ENCODE peak calls at places on chromosomes 12 and 14, in four cellular contexts. F, N, A and C are unnamed samples.

GRCh38 chr12:5498081-5498480 is 66.2 kb downstream of the NTF3 start:
- DNase-seq in A (peak), N (no peak), F (no peak), C (no peak)

GRCh38 chr12:550473-551260 is 90.9 kb downstream of the B4GALNT3 start:
- DNase-seq in F (no peak), N (no peak), A (no peak), C (no peak)

GRCh38 chr12:64172143-64172970 is 49.7 kb downstream of the KICS2 start:
- DNase-seq in N (no peak), F (peak), A (no peak), C (no peak)

GRCh38 chr14:104851896-104852663 is 13.0 kb upstream of the CEP170B start:
- DNase-seq in A (no peak), N (no peak), F (no peak), C (peak)

GRCh38 chr14:100529561-100530031 is 57.6 kb downstream of the BEGAIN start:
- DNase-seq in A (no peak), F (no peak), N (no peak), C (peak)

GRCh38 chr12:81332054-81332453 is 254.2 kb downstream of the ACSS3 start:
- DNase-seq in N (no peak), F (no peak), A (no peak), C (no peak)

GRCh38 chr12:10389941-10390340 is at the start of gene KLRK1:
- DNase-seq in N (no peak), F (no peak), A (no peak), C (no peak)

GRCh38 chr14:104099096-104100041 is 13.9 kb downstream of the ASPG start:
- DNase-seq in F (no peak), A (no peak), N (no peak), C (no peak)

GRCh38 chr12:51531982-51532497 is 59.0 kb upstream of the SCN8A start:
- DNase-seq in A (peak), F (peak), N (peak), C (peak)

GRCh38 chr12:110135012-110135411 is 10.9 kb downstream of the IFT81 start:
- DNase-seq in N (no peak), A (peak), F (no peak), C (no peak)

GRCh38 chr12:124551268-124552144 is 15.9 kb downstream of the NCOR2 start:
- DNase-seq in A (peak), N (no peak), F (peak), C (peak)

GRCh38 chr12:14958361-14959125 is 2.9 kb downstream of the ARHGDIB start:
- DNase-seq in A (no peak), F (no peak), N (no peak), C (no peak)

DNA sequence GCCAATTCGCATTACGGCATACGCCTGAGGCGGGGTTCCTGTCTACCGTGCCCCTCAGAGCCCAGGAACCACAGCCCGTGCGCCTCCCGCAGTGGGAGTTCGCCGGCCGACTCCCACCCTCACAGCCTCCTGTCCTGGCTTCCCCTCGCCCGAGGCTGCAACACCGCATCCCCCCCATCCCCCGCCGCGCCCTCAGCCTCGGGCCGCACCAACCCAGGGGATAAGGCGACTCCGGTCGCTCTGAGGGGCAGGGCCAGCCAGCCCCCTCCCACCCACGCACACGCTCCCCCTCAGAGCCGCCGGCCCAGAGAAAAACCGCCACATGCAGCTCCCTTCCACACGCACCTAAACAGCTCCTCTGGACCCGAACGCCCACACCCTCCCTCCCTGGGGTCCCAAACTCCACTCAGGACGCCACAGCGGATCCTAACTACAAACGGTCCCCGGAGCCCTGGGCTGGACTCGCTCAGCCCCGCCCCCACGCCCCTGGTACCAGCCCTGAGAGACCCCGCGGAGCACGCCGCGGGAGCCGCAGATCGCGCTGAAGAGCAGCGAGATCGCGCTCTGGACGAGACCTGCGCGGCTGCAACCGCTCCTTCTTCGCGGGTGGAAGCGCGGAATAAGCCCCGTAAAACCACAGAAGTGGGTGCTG is at the start of gene C14orf39:
- DNase-seq in N (peak), F (peak), A (peak), C (peak)
- H2BK15ac ChIP-seq in N (no peak), F (no peak), A (no peak), C (no peak)

DNA sequence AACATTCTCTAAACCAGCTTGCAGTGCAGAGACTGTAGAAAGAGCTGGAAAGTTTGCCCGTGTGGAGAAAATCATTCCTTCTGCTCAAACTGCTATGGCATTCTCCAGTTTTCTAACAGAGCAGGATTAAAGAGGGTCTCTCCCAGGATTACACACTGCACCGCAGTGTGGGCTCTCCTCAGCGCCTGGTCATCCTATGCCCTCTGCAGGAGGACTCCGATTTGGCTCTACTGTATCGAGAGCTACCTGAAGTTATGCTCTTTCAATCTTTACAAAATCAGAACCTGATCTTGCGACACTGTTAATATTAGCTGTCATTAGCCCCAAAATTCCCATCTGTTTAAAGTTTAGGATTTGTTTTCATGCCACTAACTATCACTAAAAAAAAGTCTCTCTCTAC is 33.0 kb downstream of the BHLHE41 start:
- DNase-seq in F (peak), N (no peak), A (no peak), C (peak)
- H3K56ac ChIP-seq in F (no peak), N (no peak), A (no peak), C (no peak)

GRCh38 chr12:132593071-132593470 is 17.3 kb downstream of the LRCOL1 start:
- DNase-seq in A (no peak), N (no peak), F (no peak), C (no peak)

GRCh38 chr12:132592261-132592970 is 18.0 kb downstream of the LRCOL1 start:
- DNase-seq in N (no peak), F (no peak), A (no peak), C (no peak)

GRCh38 chr12:132593521-132593920 is 16.9 kb downstream of the LRCOL1 start:
- DNase-seq in A (no peak), F (no peak), N (no peak), C (no peak)

GRCh38 chr12:132589856-132590255 is 20.5 kb downstream of the LRCOL1 start:
- DNase-seq in F (no peak), N (no peak), A (no peak), C (no peak)

GRCh38 chr12:132591107-132591935 is 19.1 kb downstream of the LRCOL1 start:
- DNase-seq in N (no peak), A (no peak), F (no peak), C (no peak)
- H2BK15ac ChIP-seq in N (no peak), A (no peak), F (no peak), C (no peak)

GRCh38 chr12:48973531-48973930 is 2.0 kb upstream of the WNT10B start:
- DNase-seq in A (no peak), N (no peak), F (no peak), C (no peak)
- H3K56ac ChIP-seq in A (no peak), N (no peak), F (no peak), C (no peak)

GRCh38 chr12:27013606-27014084 is 539 bp downstream of the TM7SF3 start:
- DNase-seq in F (no peak), A (peak), N (no peak), C (no peak)

GRCh38 chr12:27014859-27015729 is 910 bp upstream of the TM7SF3 start:
- DNase-seq in N (no peak), F (peak), A (no peak), C (no peak)

GRCh38 chr12:27015730-27016076 is 1.5 kb upstream of the TM7SF3 start:
- DNase-seq in F (peak), A (peak), N (no peak), C (no peak)

GRCh38 chr12:27012982-27013255 is 1.3 kb downstream of the TM7SF3 start:
- DNase-seq in N (no peak), A (no peak), F (no peak), C (no peak)

GRCh38 chr12:27014085-27014858 is at the start of gene TM7SF3:
- DNase-seq in A (peak), N (peak), F (peak), C (peak)
- H2BK15ac ChIP-seq in A (peak), N (peak), F (no peak), C (no peak)

GRCh38 chr14:94748667-94749347 is 21.1 kb downstream of the GSC start:
- DNase-seq in N (peak), A (no peak), F (peak), C (peak)
- H3K56ac ChIP-seq in N (no peak), A (no peak), F (no peak), C (no peak)

GRCh38 chr12:113665457-113665856 is 193.8 kb upstream of the LHX5 start:
- DNase-seq in N (no peak), F (no peak), A (no peak), C (no peak)
- H2BK15ac ChIP-seq in N (peak), F (no peak), A (no peak), C (no peak)

DNA sequence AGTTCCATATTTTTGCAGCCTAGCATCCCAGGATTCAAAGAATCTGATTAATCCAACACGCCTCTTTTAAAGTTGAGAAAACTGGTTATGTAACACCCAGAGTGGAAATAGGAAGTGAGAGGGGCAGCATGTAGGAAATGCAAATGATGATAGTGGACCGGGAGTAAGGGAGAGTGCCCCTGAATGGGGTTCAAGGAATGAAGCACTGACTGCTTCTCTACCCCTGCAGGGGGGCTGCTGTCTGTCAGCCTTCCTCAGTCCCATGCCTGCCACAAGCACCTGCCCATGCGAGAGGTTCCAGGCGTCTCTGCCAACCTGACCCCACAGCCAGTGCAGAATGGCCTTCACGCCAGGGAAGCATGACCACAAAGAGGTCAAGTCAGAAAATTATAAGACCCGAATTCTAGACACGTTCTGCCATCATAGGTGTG is 126.5 kb upstream of the CCND2 start:
- DNase-seq in F (no peak), A (no peak), N (no peak), C (no peak)
- H3K56ac ChIP-seq in F (no peak), A (no peak), N (no peak), C (no peak)

DNA sequence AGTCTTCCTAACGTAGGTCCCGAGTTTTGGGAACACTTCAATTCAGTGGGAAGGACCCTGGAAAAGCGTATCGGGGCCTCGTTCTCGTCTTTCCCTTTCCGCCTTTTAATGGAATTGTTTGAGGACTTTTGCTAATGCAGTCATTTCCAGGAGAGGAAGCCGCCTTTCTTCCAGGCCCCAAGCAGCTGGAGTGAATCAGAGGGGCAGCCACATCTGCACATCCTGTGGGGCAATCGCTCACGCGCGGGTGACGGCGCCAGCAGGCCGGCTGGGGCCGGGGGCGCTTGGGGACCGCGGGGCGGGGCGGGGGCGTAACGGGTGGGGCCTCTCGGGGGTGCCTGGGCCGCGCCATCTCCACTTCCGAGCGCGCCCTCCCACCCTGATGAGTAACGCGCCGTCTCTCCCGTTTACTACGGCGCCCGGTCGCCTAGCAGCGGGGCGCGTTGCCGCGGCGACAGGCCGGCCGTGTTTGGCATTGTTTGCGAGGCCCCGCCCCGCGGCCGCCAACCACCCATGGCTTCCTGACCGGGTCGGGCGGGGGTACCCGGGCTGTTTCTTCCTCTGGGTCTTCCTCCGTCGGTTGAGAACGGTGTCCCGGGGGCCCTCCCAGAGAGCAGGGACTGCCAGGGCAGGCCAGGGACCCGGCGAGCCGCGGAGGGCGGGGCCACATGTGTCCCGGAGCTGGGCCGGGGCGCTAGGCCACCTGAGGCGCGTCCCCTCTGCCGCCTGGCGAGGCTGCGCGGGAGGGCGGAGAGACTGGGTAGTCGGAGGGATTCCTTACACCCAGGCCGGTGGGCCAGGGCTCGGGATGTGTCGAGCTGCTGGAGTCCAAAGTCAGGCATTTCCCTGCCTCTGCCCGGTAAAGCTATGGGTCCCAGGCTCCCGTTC is 2.3 kb downstream of the GSG1 start:
- DNase-seq in A (peak), F (peak), N (peak), C (peak)
- H2BK15ac ChIP-seq in A (peak), F (no peak), N (peak), C (no peak)